ENCODE peak calls at places on chromosome X, in four cellular contexts. O is activated CD4-positive, alpha-beta memory T cell treated with anti-CD3 and anti-CD28 coated beads for 36 hours; Y is HTR-8/SVneo; H is stimulated activated CD8-positive, alpha-beta memory T cell treated with anti-CD3 and anti-CD28 coated beads, Interleukin-15, amount 100 ng/mL, for 4 hours. E is an unnamed sample.

GRCh38 chrX:27599928-27600327 is 9.8 kb downstream of the DCAF8L2 start:
- DNase-seq in H (no peak), Y (no peak), O (no peak), E (no peak)

GRCh38 chrX:15952212-15952611 is 97.6 kb upstream of the AP1S2 start:
- DNase-seq in O (no peak), Y (no peak), H (no peak), E (no peak)

GRCh38 chrX:136584545-136584944 is 52.5 kb downstream of the VGLL1 start:
- DNase-seq in O (peak), H (no peak), Y (no peak), E (no peak)

GRCh38 chrX:105608745-105609144 is 213.6 kb upstream of the NRK start:
- DNase-seq in Y (no peak), O (no peak), H (no peak), E (no peak)

GRCh38 chrX:47723689-47724088 is 64.7 kb upstream of the UXT start:
- DNase-seq in O (peak), H (no peak), Y (no peak), E (no peak)

GRCh38 chrX:73913580-73913979 is 350.6 kb downstream of the CHIC1 start:
- DNase-seq in H (no peak), O (no peak), Y (no peak), E (no peak)

GRCh38 chrX:155054255-155054654 is 16.7 kb downstream of the CMC4 start:
- DNase-seq in O (no peak), Y (no peak), H (no peak), E (no peak)

GRCh38 chrX:15299945-15300851 is 15.2 kb downstream of the ASB11 start:
- DNase-seq in Y (peak), H (no peak), O (no peak), E (no peak)

GRCh38 chrX:150968862-150969720 is 14.0 kb upstream of the HMGB3 start:
- DNase-seq in O (no peak), Y (no peak), H (no peak), E (no peak)

GRCh38 chrX:115894087-115894486 is 276.5 kb upstream of the AGTR2 start:
- DNase-seq in Y (no peak), O (no peak), H (no peak), E (no peak)

GRCh38 chrX:71919436-71919835 is 8.8 kb downstream of the NHSL2 start:
- DNase-seq in O (no peak), Y (peak), H (no peak), E (no peak)

GRCh38 chrX:103254171-103254824 is 657 bp downstream of the TCEAL8 start:
- DNase-seq in H (no peak), O (peak), Y (no peak), E (no peak)

GRCh38 chrX:20521245-20521644 is 254.5 kb upstream of the RPS6KA3 start:
- DNase-seq in O (no peak), Y (no peak), H (no peak), E (no peak)

GRCh38 chrX:31334997-31335396 is 263.2 kb upstream of the FTHL17 start:
- DNase-seq in H (no peak), O (no peak), Y (no peak), E (no peak)